ENCODE peak calls at places on chromosomes 11 and 22, in eight cellular contexts. P is GM23338; N is uterus; H is naive thymus-derived CD4-positive, alpha-beta T cell; T is suprapubic skin; I is fibroblast of lung; K is GM23248; S is NB4. V is an unnamed sample.

GRCh38 chr11:111105566-111105965 is 140.0 kb upstream of the POU2AF2 start:
- DNase-seq in P (no peak), N (no peak), H (no peak), T (no peak), I (peak; percentile 1), K (peak; percentile 68), S (no peak), V (no peak)

GRCh38 chr11:121466063-121466794 is 13.5 kb upstream of the SORL1-AS1 start:
- DNase-seq in P (peak; percentile 90), N (peak; percentile 95), H (no peak), T (peak; percentile 92), I (peak; percentile 97), K (peak; percentile 99), S (peak; percentile 73), V (peak; percentile 73)

GRCh38 chr11:68311155-68312116 is 955 bp upstream of the LRP5 start:
- DNase-seq in P (peak; percentile 47), N (no peak), H (no peak), T (no peak), I (no peak), K (no peak), S (peak; percentile 28), V (no peak)

GRCh38 chr22:42399315-42400271 is 32.6 kb downstream of the NFAM1 start:
- DNase-seq in P (peak; percentile 54), N (no peak), H (no peak), T (no peak), I (no peak), K (no peak), S (peak; percentile 81), V (no peak)

GRCh38 chr11:43576834-43577521 is 103.6 kb upstream of the HSD17B12 start:
- DNase-seq in P (peak; percentile 97), N (no peak), H (no peak), T (no peak), I (peak; percentile 46), K (peak; percentile 80), S (peak; percentile 41), V (peak; percentile 27)

GRCh38 chr11:45285931-45286632 is at the start of gene SYT13:
- DNase-seq in P (peak; percentile 92), N (no peak), H (no peak), T (no peak), I (peak; percentile 13), K (no peak), S (no peak), V (no peak)

GRCh38 chr11:9015677-9016076 is 11.9 kb upstream of the NRIP3 start:
- DNase-seq in P (peak; percentile 92), N (peak; percentile 68), H (peak; percentile 51), T (peak; percentile 70), I (peak; percentile 71), K (peak; percentile 82), S (peak; percentile 85), V (peak; percentile 86)

GRCh38 chr22:50473855-50474671 is 772 bp downstream of the SBF1 start:
- DNase-seq in P (peak; percentile 54), N (no peak), H (no peak), T (peak; percentile 67), I (peak; percentile 60), K (peak; percentile 90), S (peak; percentile 36), V (peak; percentile 25)

GRCh38 chr22:49014227-49015201 is 813.2 kb downstream of the BRD1 start:
- DNase-seq in P (no peak), N (no peak), H (no peak), T (peak; percentile 47), I (no peak), K (no peak), S (no peak), V (no peak)

GRCh38 chr11:103525069-103525468 is 415.8 kb downstream of the DYNC2H1 start:
- DNase-seq in P (no peak), N (no peak), H (no peak), T (no peak), I (peak; percentile 90), K (peak; percentile 37), S (no peak), V (no peak)

GRCh38 chr11:27926981-27927481 is 180.9 kb downstream of the KIF18A start:
- DNase-seq in P (no peak), N (no peak), H (no peak), T (no peak), I (peak; percentile 99), K (peak; percentile 90), S (peak; percentile 95), V (no peak)

GRCh38 chr11:129815596-129816461 is at the start of gene TMEM45B:
- DNase-seq in P (peak; percentile 67), N (no peak), H (peak; percentile 48), T (no peak), I (no peak), K (no peak), S (no peak), V (no peak)

GRCh38 chr11:134527382-134528243 is 115.6 kb upstream of the B3GAT1 start:
- DNase-seq in P (no peak), N (peak; percentile 3), H (no peak), T (peak; percentile 20), I (no peak), K (no peak), S (no peak), V (no peak)

GRCh38 chr11:17767914-17768313 is 33.3 kb downstream of the KCNC1 start:
- DNase-seq in P (no peak), N (no peak), H (no peak), T (no peak), I (no peak), K (no peak), S (no peak), V (no peak)

GRCh38 chr22:17569971-17570511 is 6.7 kb downstream of the SLC25A18 start:
- DNase-seq in P (no peak), N (peak; percentile 34), H (no peak), T (no peak), I (peak; percentile 39), K (peak; percentile 8), S (peak; percentile 48), V (no peak)

GRCh38 chr22:29700949-29701927 is 18.6 kb upstream of the CABP7 start:
- DNase-seq in P (peak; percentile 77), N (no peak), H (peak; percentile 55), T (peak; percentile 42), I (peak; percentile 40), K (peak; percentile 25), S (peak; percentile 47), V (peak; percentile 19)

DNA sequence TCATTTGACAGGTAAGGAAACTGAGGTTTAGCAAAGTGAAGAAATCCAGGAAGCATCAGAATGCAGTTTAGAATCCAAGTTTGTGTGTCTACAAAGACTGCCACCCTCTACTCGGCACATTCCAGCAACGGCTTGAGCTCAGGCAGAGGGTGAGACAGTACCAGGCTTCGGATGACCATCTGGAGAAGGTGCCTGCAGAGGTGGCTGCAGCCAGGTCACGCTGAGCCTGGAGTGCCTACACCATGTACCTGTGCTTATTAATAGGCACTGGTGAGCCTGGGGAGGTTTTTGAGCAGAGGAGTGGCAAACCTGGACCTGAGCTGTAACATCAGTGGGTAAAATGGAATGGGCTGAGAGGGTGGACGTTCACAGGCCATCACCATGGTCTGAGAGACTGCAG is 4.7 kb downstream of the FXYD6 start:
- DNase-seq in P (no peak), N (no peak), H (no peak), T (no peak), I (no peak), K (no peak), S (no peak), V (no peak)
- H3K4me3 ChIP-seq in P (no peak overlapping the region), N (no peak overlapping the region), H (no peak overlapping the region), T (no peak overlapping the region), I (no peak overlapping the region), K (no peak overlapping the region), S (no peak overlapping the region), V (no peak overlapping the region)

GRCh38 chr11:13502492-13502891 is 6.7 kb upstream of the PTH start:
- DNase-seq in P (no peak), N (no peak), H (no peak), T (no peak), I (no peak), K (no peak), S (no peak), V (no peak)

DNA sequence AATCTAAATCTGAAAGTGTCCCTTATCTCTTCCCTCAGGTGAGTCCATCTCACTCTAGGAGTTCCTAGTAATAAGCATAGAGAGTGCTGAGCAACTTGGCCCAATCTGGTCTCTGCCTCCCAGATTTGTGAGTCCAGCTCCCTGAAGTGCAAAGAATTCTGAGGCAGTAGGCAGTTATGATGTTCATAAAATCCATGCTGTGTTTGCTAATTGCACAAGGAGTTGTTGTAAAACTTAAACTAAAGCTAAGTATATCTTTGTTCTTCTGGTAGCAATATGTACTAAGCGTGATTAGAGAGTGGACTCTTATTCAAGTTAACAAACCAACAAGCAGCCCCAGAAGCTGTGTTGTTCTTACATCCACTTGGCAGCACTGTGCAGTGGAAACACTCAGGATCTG is 7.6 kb upstream of the PTH start:
- DNase-seq in P (no peak), N (no peak), H (no peak), T (no peak), I (no peak), K (no peak), S (no peak), V (no peak)
- H3K4me3 ChIP-seq in P (no peak overlapping the region), N (no peak overlapping the region), H (no peak overlapping the region), T (no peak overlapping the region), I (no peak overlapping the region), K (no peak overlapping the region), S (no peak overlapping the region), V (no peak overlapping the region)

GRCh38 chr22:41237707-41238569 is 2.8 kb downstream of the CHADL start:
- DNase-seq in P (peak; percentile 77), N (no peak), H (peak; percentile 84), T (no peak), I (peak; percentile 40), K (peak; percentile 59), S (peak; percentile 64), V (peak; percentile 90)
- H3K4me3 ChIP-seq in P (peak overlapping the region; percentile 53), N (peak overlapping the region; percentile 2), H (peak overlapping the region; percentile 10), T (peak overlapping the region; percentile 69), I (no peak overlapping the region), K (peak overlapping the region; percentile 60), S (no peak overlapping the region), V (peak overlapping the region; percentile 37)

GRCh38 chr11:124759268-124760204 is 2.6 kb downstream of the ESAM start:
- DNase-seq in P (peak; percentile 59), N (peak; percentile 71), H (no peak), T (no peak), I (no peak), K (no peak), S (no peak), V (no peak)

GRCh38 chr11:124758355-124759267 is 3.5 kb downstream of the ESAM start:
- DNase-seq in P (peak; percentile 98), N (no peak), H (peak; percentile 63), T (peak; percentile 87), I (peak; percentile 55), K (peak; percentile 80), S (peak; percentile 97), V (peak; percentile 73)

GRCh38 chr11:124761301-124762021 is 629 bp downstream of the ESAM start:
- DNase-seq in P (peak; percentile 62), N (no peak), H (no peak), T (no peak), I (no peak), K (no peak), S (no peak), V (no peak)

GRCh38 chr11:124760806-124761205 is 1.3 kb downstream of the ESAM start:
- DNase-seq in P (no peak), N (no peak), H (no peak), T (no peak), I (no peak), K (no peak), S (no peak), V (no peak)

DNA sequence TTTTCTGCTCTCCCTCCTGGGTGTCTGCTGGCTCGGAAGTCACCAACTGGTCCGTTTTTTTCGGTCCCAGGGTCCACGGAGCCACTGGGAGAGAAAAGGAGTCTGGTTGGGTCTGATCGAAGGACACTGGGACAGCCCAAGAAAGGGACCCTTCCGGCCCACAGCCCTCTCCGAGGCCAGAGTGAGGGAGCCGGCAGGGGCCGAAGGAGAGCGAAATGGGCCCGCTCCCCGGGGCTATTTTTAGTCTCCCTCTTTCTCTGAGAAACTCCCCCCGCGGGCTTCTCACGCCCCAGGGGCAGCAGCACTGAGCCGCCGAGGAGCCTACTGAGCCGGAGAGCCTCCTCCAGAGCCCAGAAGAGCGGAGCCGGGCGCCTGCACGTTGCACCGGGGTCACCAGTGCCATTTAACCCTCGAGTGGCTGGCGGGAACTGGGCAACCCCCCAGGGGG is 1.9 kb downstream of the ESAM start:
- DNase-seq in P (no peak), N (no peak), H (no peak), T (no peak), I (no peak), K (no peak), S (no peak), V (no peak)
- H3K4me3 ChIP-seq in P (peak overlapping the region; percentile 74), N (peak overlapping the region; percentile 54), H (no peak overlapping the region), T (peak overlapping the region; percentile 51), I (no peak overlapping the region), K (no peak overlapping the region), S (no peak overlapping the region), V (no peak overlapping the region)

V was measured in GM12865.